ENCODE peak calls at places on chromosome 18, in eight cellular contexts. S is thoracic aorta, T is stomach, I is adrenal gland, R is astrocyte of the spinal cord, F is neural progenitor cell, E is cardiac muscle cell, Z is lower lobe of right lung. H is an unnamed sample.

GRCh38 chr18:47149457-47150028 is 757 bp downstream of the HDHD2 start:
- DNase-seq in S (no peak), T (no peak), R (no peak), F (peak; percentile 28), Z (no peak), I (no peak), E (peak; percentile 17), H (no peak)

GRCh38 chr18:74742573-74742972 is 144.9 kb downstream of the ZNF407 start:
- DNase-seq in T (no peak), R (peak; percentile 19), E (no peak), Z (no peak), F (no peak), I (no peak), S (no peak), H (no peak)

GRCh38 chr18:66759017-66759416 is 155.1 kb upstream of the CDH19 start:
- DNase-seq in E (no peak), F (no peak), Z (no peak), I (no peak), S (no peak), T (no peak), R (no peak), H (no peak)

GRCh38 chr18:702957-703659 is 9.3 kb downstream of the ENOSF1 start:
- DNase-seq in F (no peak), E (peak; percentile 74), Z (no peak), T (peak; percentile 11), S (no peak), R (peak; percentile 81), I (no peak), H (peak; percentile 43)

GRCh38 chr18:2982452-2983172 is 30.3 kb downstream of the LPIN2 start:
- DNase-seq in F (no peak), I (no peak), S (no peak), R (no peak), E (no peak), T (no peak), Z (no peak), H (no peak)

GRCh38 chr18:46019956-46020355 is 52.1 kb downstream of the PSTPIP2 start:
- DNase-seq in T (no peak), I (no peak), R (no peak), Z (no peak), E (peak; percentile 22), F (no peak), S (no peak), H (no peak)

GRCh38 chr18:42670860-42671259 is 444.6 kb downstream of the RIT2 start:
- DNase-seq in E (no peak), F (no peak), Z (no peak), S (no peak), I (no peak), R (no peak), T (no peak), H (no peak)

GRCh38 chr18:62767321-62767720 is 52.0 kb downstream of the PHLPP1 start:
- DNase-seq in S (no peak), T (no peak), E (peak; percentile 27), F (no peak), I (no peak), Z (no peak), R (peak; percentile 82), H (no peak)

GRCh38 chr18:36534154-36534688 is 236.7 kb downstream of the FHOD3 start:
- DNase-seq in E (peak; percentile 13), R (peak; percentile 29), I (no peak), F (no peak), Z (no peak), T (no peak), S (no peak), H (no peak)

GRCh38 chr18:6718255-6718654 is 11.3 kb upstream of the ARHGAP28 start:
- DNase-seq in T (no peak), R (no peak), F (no peak), I (no peak), S (no peak), Z (no peak), E (no peak), H (no peak)

GRCh38 chr18:79395761-79396404 is at the start of gene NFATC1:
- DNase-seq in T (peak; percentile 51), S (peak; percentile 68), R (peak; percentile 65), Z (peak; percentile 80), E (peak; percentile 85), F (peak; percentile 89), I (peak; percentile 81), H (peak; percentile 84)

GRCh38 chr18:11149441-11150270 is at the start of gene PIEZO2:
- DNase-seq in F (peak; percentile 92), E (peak; percentile 88), I (peak; percentile 33), S (no peak), R (peak; percentile 46), T (peak; percentile 29), Z (peak; percentile 55), H (peak; percentile 88)

GRCh38 chr18:35141567-35142269 is 99.1 kb upstream of the ZNF397 start:
- DNase-seq in Z (no peak), I (no peak), F (no peak), S (no peak), E (no peak), R (no peak), T (no peak), H (no peak)

GRCh38 chr18:2986150-2986865 is 26.6 kb downstream of the LPIN2 start:
- DNase-seq in Z (no peak), R (no peak), S (no peak), E (peak; percentile 65), T (no peak), I (no peak), F (no peak), H (no peak)

GRCh38 chr18:13494879-13495465 is 231.4 kb downstream of the FAM210A start:
- DNase-seq in R (peak; percentile 59), F (no peak), I (no peak), S (no peak), E (no peak), T (no peak), Z (no peak), H (no peak)
- TF ChIP-seq CTCF in R (no peak), F (no peak), I (no peak), S (no peak), E (no peak), T (no peak), Z (no peak), H (no peak)

GRCh38 chr18:9513971-9514512 is 38.7 kb downstream of the RALBP1 start:
- DNase-seq in S (no peak), R (peak; percentile 68), I (no peak), Z (no peak), F (no peak), E (peak; percentile 51), T (no peak), H (no peak)

GRCh38 chr18:9519431-9519830 is 44.1 kb downstream of the RALBP1 start:
- DNase-seq in T (no peak), S (no peak), I (peak; percentile 26), E (no peak), R (no peak), F (no peak), Z (no peak), H (no peak)

GRCh38 chr18:9520666-9521065 is 45.4 kb downstream of the RALBP1 start:
- DNase-seq in F (no peak), R (no peak), I (no peak), E (peak; percentile 47), T (no peak), S (no peak), Z (no peak), H (no peak)

GRCh38 chr18:9517869-9518268 is 42.6 kb downstream of the RALBP1 start:
- DNase-seq in R (no peak), F (no peak), S (no peak), E (no peak), Z (no peak), I (no peak), T (no peak), H (no peak)

DNA sequence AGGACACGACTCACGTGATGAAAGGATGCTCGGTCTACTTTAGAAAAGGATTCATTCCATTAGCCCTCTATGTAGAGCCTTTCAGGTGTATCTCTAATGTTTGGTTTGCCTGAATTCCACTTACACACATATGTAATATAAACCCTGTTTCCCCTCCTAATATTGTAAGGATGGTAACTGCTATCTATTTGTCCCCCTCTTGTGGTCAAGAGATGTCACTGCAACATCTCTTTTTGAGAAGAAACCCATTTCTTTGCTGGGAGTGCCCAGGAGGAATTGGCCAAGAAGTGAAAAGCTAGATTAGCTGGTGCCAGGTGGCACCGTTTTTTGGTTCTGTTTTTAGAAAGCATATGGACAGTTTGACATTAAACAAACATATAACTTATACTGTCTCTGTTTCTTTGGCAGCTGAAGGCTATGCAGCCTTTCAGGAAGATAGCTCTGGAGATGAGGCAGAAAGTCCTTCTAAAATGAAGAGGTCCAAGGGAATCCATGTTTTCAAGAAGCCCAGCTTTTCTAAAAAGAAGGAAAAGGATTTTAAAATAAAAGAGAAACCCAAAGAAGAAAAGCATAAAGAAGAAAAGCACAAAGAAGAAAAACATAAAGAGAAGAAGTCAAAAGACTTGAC is 41.2 kb downstream of the RALBP1 start:
- DNase-seq in F (peak; percentile 47), T (no peak), R (peak; percentile 55), I (no peak), E (peak; percentile 60), S (no peak), Z (no peak), H (no peak)
- TF ChIP-seq CTCF in F (peak; percentile 96), T (peak; percentile 80), R (peak; percentile 86), I (peak; percentile 84), E (peak; percentile 86), S (peak; percentile 71), Z (peak; percentile 86), H (peak; percentile 94)

GRCh38 chr18:64100136-64100922 is 48.6 kb downstream of the LINC00305 start:
- DNase-seq in T (no peak), I (no peak), S (no peak), E (no peak), Z (no peak), R (no peak), F (peak; percentile 9), H (no peak)

GRCh38 chr18:64099244-64099643 is 49.6 kb downstream of the LINC00305 start:
- DNase-seq in S (no peak), E (no peak), T (no peak), R (no peak), I (no peak), Z (no peak), F (no peak), H (no peak)

GRCh38 chr18:64103979-64104378 is 44.9 kb downstream of the LINC00305 start:
- DNase-seq in S (no peak), T (no peak), Z (no peak), R (no peak), I (no peak), E (no peak), F (peak; percentile 16), H (no peak)
- TF ChIP-seq CTCF in S (no peak), T (no peak), Z (no peak), R (no peak), I (no peak), E (no peak), F (peak; percentile 33), H (peak; percentile 41)

DNA sequence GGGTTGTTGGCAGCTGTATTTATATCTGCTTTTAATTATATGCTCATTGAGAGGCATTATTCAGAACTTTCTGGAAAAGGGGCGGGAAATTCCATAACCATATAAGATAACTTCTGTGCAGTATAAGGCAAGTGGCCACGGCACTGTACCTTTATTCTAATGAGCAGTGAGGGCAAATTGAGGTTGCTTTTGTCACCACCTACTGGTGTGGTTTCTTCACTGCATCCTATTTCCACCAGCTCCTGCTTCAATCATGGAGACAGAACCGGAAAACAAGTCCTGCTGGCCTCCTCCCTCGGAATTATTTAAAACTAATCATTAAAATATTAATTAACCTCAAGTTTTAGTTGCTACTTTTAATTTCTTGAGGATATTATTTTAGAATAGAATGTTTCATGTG is 759.4 kb downstream of the CBLN2 start:
- DNase-seq in F (no peak), T (no peak), Z (no peak), R (no peak), E (peak; percentile 18), S (no peak), I (no peak), H (no peak)
- TF ChIP-seq CTCF in F (peak; percentile 43), T (no peak), Z (no peak), R (peak; percentile 40), E (peak; percentile 46), S (no peak), I (peak; percentile 18), H (peak; percentile 66)

H was measured in type B pancreatic cell.